ENCODE peak calls at places on chromosome 21, in seven cellular contexts. V is astrocyte of the cerebellum; G is memory B cell; Z is CD4-positive, alpha-beta T cell; P is tibial nerve; T is hepatic stellate cell; U is suprapubic skin. K is an unnamed sample.
A peak's percentile ranks its signal among the peaks of the same experiment; 100 is the strongest.

GRCh38 chr21:29235714-29236197 is 63.0 kb upstream of the BACH1 start:
- DNase-seq in V (no peak), G (no peak), P (no peak), T (no peak), Z (no peak), U (no peak), K (no peak)

GRCh38 chr21:34351786-34352241 is 12.0 kb upstream of the KCNE2 start:
- DNase-seq in T (peak; percentile 49), P (peak; percentile 46), G (peak; percentile 23), Z (no peak), V (no peak), U (peak; percentile 74), K (peak; percentile 6)

GRCh38 chr21:44267655-44268142 is 6.0 kb upstream of the DNMT3L start:
- DNase-seq in Z (no peak), P (peak; percentile 15), U (no peak), T (no peak), V (no peak), G (no peak), K (no peak)

GRCh38 chr21:36186506-36187399 is 30.1 kb downstream of the DOP1B start:
- DNase-seq in T (no peak), U (no peak), G (no peak), P (no peak), Z (no peak), V (no peak), K (no peak)

GRCh38 chr21:45074818-45075605 is 632 bp downstream of the ADARB1 start:
- DNase-seq in P (no peak), T (peak; percentile 38), G (peak; percentile 42), U (no peak), V (no peak), Z (no peak), K (no peak)

GRCh38 chr21:31911138-31911907 is 38.5 kb downstream of the HUNK start:
- DNase-seq in Z (no peak), T (no peak), V (no peak), G (no peak), U (no peak), P (no peak), K (no peak)

GRCh38 chr21:32009263-32009662 is 136.4 kb downstream of the HUNK start:
- DNase-seq in V (no peak), T (no peak), Z (no peak), U (no peak), G (no peak), P (no peak), K (no peak)

GRCh38 chr21:32956257-32956656 is 69.5 kb upstream of the OLIG2 start:
- DNase-seq in G (no peak), V (no peak), Z (no peak), T (no peak), P (no peak), U (no peak), K (no peak)

GRCh38 chr21:29256125-29256895 is 42.4 kb upstream of the BACH1 start:
- DNase-seq in U (no peak), V (no peak), P (no peak), T (no peak), G (no peak), Z (no peak), K (no peak)

GRCh38 chr21:19853709-19854575 is 1144.3 kb upstream of the NCAM2 start:
- DNase-seq in V (no peak), T (no peak), Z (no peak), P (no peak), U (no peak), G (no peak), K (no peak)

GRCh38 chr21:43956667-43957030 is 55.5 kb upstream of the TRAPPC10 start:
- DNase-seq in Z (no peak), G (no peak), V (peak; percentile 6), P (no peak), T (no peak), U (no peak), K (no peak)

GRCh38 chr21:42942244-42942643 is 16.8 kb upstream of the ERVH48-1 start:
- DNase-seq in U (no peak), P (no peak), Z (no peak), V (no peak), G (no peak), T (no peak), K (no peak)

GRCh38 chr21:45846373-45847160 is 135.0 kb upstream of the COL6A1 start:
- DNase-seq in P (peak; percentile 32), T (no peak), U (peak; percentile 80), Z (no peak), G (no peak), V (peak; percentile 37), K (no peak)

GRCh38 chr21:38282921-38283320 is 26.1 kb downstream of the KCNJ15 start:
- DNase-seq in Z (no peak), U (no peak), V (no peak), G (no peak), P (no peak), T (no peak), K (no peak)

GRCh38 chr21:41133896-41134522 is 34.0 kb upstream of the BACE2 start:
- DNase-seq in T (peak; percentile 56), U (no peak), Z (no peak), G (no peak), P (peak; percentile 45), V (peak; percentile 23), K (no peak)

GRCh38 chr21:45552696-45553391 is 10.6 kb upstream of the SLC19A1 start:
- DNase-seq in T (no peak), G (no peak), Z (no peak), U (peak; percentile 77), V (no peak), P (no peak), K (no peak)

GRCh38 chr21:37749132-37749531 is 167.1 kb downstream of the KCNJ6 start:
- DNase-seq in P (no peak), U (no peak), G (no peak), Z (no peak), T (no peak), V (no peak), K (no peak)

GRCh38 chr21:45768011-45768740 is 124.7 kb downstream of the PCBP3 start:
- DNase-seq in V (peak; percentile 42), G (no peak), Z (no peak), U (no peak), P (no peak), T (no peak), K (no peak)

GRCh38 chr21:22898061-22898460 is 1899.9 kb downstream of the NCAM2 start:
- DNase-seq in Z (no peak), V (no peak), U (no peak), T (no peak), P (no peak), G (no peak), K (no peak)

GRCh38 chr21:31136891-31137290 is 98.6 kb upstream of the KRTAP19-8 start:
- DNase-seq in U (no peak), T (no peak), V (peak; percentile 72), P (no peak), Z (no peak), G (no peak), K (no peak)

GRCh38 chr21:41932576-41933258 is 21.1 kb downstream of the C2CD2 start:
- DNase-seq in V (no peak), Z (no peak), G (no peak), U (no peak), P (no peak), T (peak; percentile 65), K (no peak)

GRCh38 chr21:40043423-40043822 is 176.2 kb downstream of the PCP4 start:
- DNase-seq in V (no peak), U (no peak), Z (no peak), T (no peak), G (no peak), P (no peak), K (no peak)

GRCh38 chr21:45594721-45595489 is 48.6 kb upstream of the PCBP3 start:
- DNase-seq in G (no peak), V (no peak), U (no peak), Z (no peak), T (no peak), P (no peak), K (no peak)

GRCh38 chr21:34924767-34925425 is 124.2 kb downstream of the RUNX1 start:
- DNase-seq in P (no peak), Z (no peak), U (no peak), V (no peak), G (no peak), T (no peak), K (no peak)

GRCh38 chr21:28769683-28770082 is 223.0 kb downstream of the LTN1 start:
- DNase-seq in V (no peak), P (no peak), U (no peak), G (no peak), Z (no peak), T (no peak), K (no peak)

GRCh38 chr21:39712976-39713375 is 32.0 kb upstream of the IGSF5 start:
- DNase-seq in Z (no peak), G (no peak), U (no peak), V (no peak), P (no peak), T (no peak), K (no peak)

GRCh38 chr21:39232926-39233325 is 49.7 kb upstream of the PSMG1 start:
- DNase-seq in Z (no peak), P (no peak), G (no peak), U (no peak), V (no peak), T (no peak), K (no peak)

GRCh38 chr21:40099809-40100208 is 232.6 kb downstream of the PCP4 start:
- DNase-seq in Z (no peak), T (no peak), P (no peak), G (no peak), U (no peak), V (no peak), K (no peak)

GRCh38 chr21:39314155-39315027 is 959 bp upstream of the BRWD1 start:
- DNase-seq in P (peak; percentile 31), V (peak; percentile 42), G (no peak), Z (peak; percentile 37), T (peak; percentile 65), U (no peak), K (peak; percentile 49)

GRCh38 chr21:37435120-37435519 is 68.5 kb downstream of the DYRK1A start:
- DNase-seq in P (peak; percentile 48), T (no peak), G (no peak), U (no peak), Z (peak; percentile 12), V (peak; percentile 97), K (peak; percentile 40)

GRCh38 chr21:41763996-41764395 is 2.9 kb downstream of the RIPK4 start:
- DNase-seq in T (no peak), V (no peak), Z (no peak), U (no peak), P (no peak), G (no peak), K (no peak)

K was measured in T-cell.